ENCODE peak calls at places on chromosome 7, in six cellular contexts. G, A, N, V, Y and U are unnamed samples.

GRCh38 chr7:43642897-43643630 is 60.2 kb downstream of the STK17A start:
- DNase-seq in G (no peak), A (no peak), N (no peak), V (no peak), Y (no peak), U (no peak)

GRCh38 chr7:130893441-130893894 is 159.5 kb upstream of the KLF14 start:
- DNase-seq in G (peak; percentile 43), A (no peak), N (no peak), V (no peak), Y (no peak), U (no peak)

GRCh38 chr7:44727346-44728262 is 21.0 kb upstream of the ZMIZ2 start:
- DNase-seq in G (peak; percentile 89), A (no peak), N (peak; percentile 42), V (peak; percentile 33), Y (no peak), U (no peak)

GRCh38 chr7:117402109-117402508 is 25.2 kb downstream of the ASZ1 start:
- DNase-seq in G (no peak), A (no peak), N (no peak), V (no peak), Y (no peak), U (no peak)

GRCh38 chr7:39810204-39810642 is 139.8 kb upstream of the CDK13 start:
- DNase-seq in G (no peak), A (no peak), N (peak; percentile 65), V (peak; percentile 95), Y (no peak), U (no peak)

GRCh38 chr7:19377611-19378339 is 232.6 kb upstream of the FERD3L start:
- DNase-seq in G (peak; percentile 66), A (no peak), N (no peak), V (no peak), Y (no peak), U (no peak)

GRCh38 chr7:41478187-41478586 is 224.7 kb downstream of the INHBA start:
- DNase-seq in G (peak; percentile 30), A (no peak), N (no peak), V (no peak), Y (no peak), U (no peak)

GRCh38 chr7:21092923-21093702 is 306.4 kb upstream of the SP8 start:
- DNase-seq in G (no peak), A (no peak), N (no peak), V (no peak), Y (no peak), U (no peak)

GRCh38 chr7:6482307-6482706 is 34.6 kb upstream of the DAGLB start:
- DNase-seq in G (no peak), A (no peak), N (no peak), V (no peak), Y (no peak), U (no peak)

GRCh38 chr7:37508063-37508462 is 59.4 kb upstream of the ELMO1 start:
- DNase-seq in G (no peak), A (no peak), N (no peak), V (no peak), Y (no peak), U (no peak)

GRCh38 chr7:140403878-140404564 is at the start of gene RAB19:
- DNase-seq in G (no peak), A (no peak), N (peak; percentile 90), V (peak; percentile 45), Y (peak; percentile 31), U (no peak)

GRCh38 chr7:125465527-125465926 is 535.9 kb upstream of the POT1 start:
- DNase-seq in G (no peak), A (no peak), N (no peak), V (no peak), Y (no peak), U (no peak)

GRCh38 chr7:22782616-22783232 is 39.9 kb downstream of the TOMM7 start:
- DNase-seq in G (peak; percentile 57), A (peak; percentile 22), N (peak; percentile 64), V (peak; percentile 86), Y (peak; percentile 49), U (peak; percentile 65)

GRCh38 chr7:135645296-135645904 is 16.9 kb upstream of the STMP1 start:
- DNase-seq in G (peak; percentile 70), A (no peak), N (no peak), V (peak; percentile 61), Y (no peak), U (peak; percentile 28)

GRCh38 chr7:79337722-79338121 is 115.7 kb downstream of the MAGI2 start:
- DNase-seq in G (no peak), A (no peak), N (no peak), V (no peak), Y (no peak), U (no peak)

GRCh38 chr7:26944486-26944885 is 80.1 kb upstream of the SKAP2 start:
- DNase-seq in G (no peak), A (no peak), N (no peak), V (no peak), Y (no peak), U (no peak)

GRCh38 chr7:27183682-27184341 is 1.2 kb downstream of the HOXA11 start:
- DNase-seq in G (no peak), A (peak; percentile 15), N (no peak), V (no peak), Y (no peak), U (no peak)

GRCh38 chr7:41994746-41995110 is 242.3 kb downstream of the GLI3 start:
- DNase-seq in G (no peak), A (no peak), N (no peak), V (no peak), Y (no peak), U (no peak)

GRCh38 chr7:38542156-38542555 is 89.0 kb downstream of the AMPH start:
- DNase-seq in G (no peak), A (no peak), N (no peak), V (no peak), Y (no peak), U (no peak)

GRCh38 chr7:29306276-29307036 is 111.9 kb downstream of the CHN2 start:
- DNase-seq in G (no peak), A (no peak), N (no peak), V (no peak), Y (no peak), U (no peak)

GRCh38 chr7:11437987-11438386 is 394.0 kb downstream of the THSD7A start:
- DNase-seq in G (peak; percentile 55), A (no peak), N (no peak), V (no peak), Y (no peak), U (no peak)

GRCh38 chr7:155258233-155258575 is 39.5 kb upstream of the INSIG1 start:
- DNase-seq in G (peak; percentile 81), A (no peak), N (no peak), V (no peak), Y (no peak), U (peak; percentile 54)

GRCh38 chr7:12212051-12212485 is 974 bp downstream of the TMEM106B start:
- DNase-seq in G (peak; percentile 10), A (no peak), N (peak; percentile 49), V (peak; percentile 58), Y (no peak), U (no peak)

GRCh38 chr7:100562195-100563099 is 11.3 kb downstream of the SAP25 start:
- DNase-seq in G (no peak), A (no peak), N (no peak), V (no peak), Y (no peak), U (no peak)

GRCh38 chr7:123351506-123352225 is 151.9 kb upstream of the SLC13A1 start:
- DNase-seq in G (peak; percentile 10), A (no peak), N (no peak), V (peak; percentile 6), Y (no peak), U (no peak)

GRCh38 chr7:11485626-11486025 is 346.4 kb downstream of the THSD7A start:
- DNase-seq in G (no peak), A (no peak), N (no peak), V (no peak), Y (no peak), U (no peak)

GRCh38 chr7:151426486-151426905 is 13.4 kb downstream of the CRYGN start:
- DNase-seq in G (peak; percentile 99), A (peak; percentile 70), N (peak; percentile 44), V (no peak), Y (no peak), U (peak; percentile 64)